ENCODE peak calls at places on chromosome 21, in six cellular contexts. F, U, N, T, S and O are unnamed samples.

GRCh38 chr21:18026359-18026758 is 207.2 kb upstream of the C21orf91 start:
- DNase-seq in N (no peak), F (no peak), S (no peak), U (no peak), T (no peak), O (no peak)

GRCh38 chr21:17915976-17916375 is 96.8 kb upstream of the C21orf91 start:
- DNase-seq in F (no peak), S (no peak), N (no peak), U (no peak), T (no peak), O (no peak)

GRCh38 chr21:17793675-17794123 is 25.5 kb downstream of the C21orf91 start:
- DNase-seq in F (peak), S (peak), T (peak), N (no peak), U (peak), O (no peak)

GRCh38 chr21:41453198-41453597 is 27.2 kb downstream of the MX1 start:
- DNase-seq in F (no peak), N (no peak), U (no peak), S (no peak), T (no peak), O (no peak)

GRCh38 chr21:17554619-17555472 is 42.0 kb downstream of the CXADR start:
- DNase-seq in F (peak), U (no peak), N (peak), T (no peak), S (peak), O (no peak)

GRCh38 chr21:42172596-42173483 is 46.1 kb upstream of the ABCG1 start:
- DNase-seq in S (no peak), U (no peak), T (no peak), N (no peak), F (no peak), O (no peak)

GRCh38 chr21:40074198-40074597 is 207.0 kb downstream of the PCP4 start:
- DNase-seq in N (no peak), S (no peak), F (no peak), T (no peak), U (no peak), O (no peak)

GRCh38 chr21:38831526-38832467 is 26.1 kb downstream of the ETS2 start:
- DNase-seq in U (peak), T (peak), F (peak), N (no peak), S (peak), O (no peak)

GRCh38 chr21:24840287-24840686 is 767.0 kb downstream of the MRPL39 start:
- DNase-seq in N (no peak), F (no peak), U (no peak), T (no peak), S (no peak), O (peak)

GRCh38 chr21:33308586-33309490 is 15.9 kb upstream of the IFNAR1 start:
- DNase-seq in T (no peak), S (peak), F (no peak), U (peak), N (no peak), O (no peak)
- TF ChIP-seq CTCF in T (no peak), S (no peak), F (no peak), U (no peak), N (no peak), O (no peak)

DNA sequence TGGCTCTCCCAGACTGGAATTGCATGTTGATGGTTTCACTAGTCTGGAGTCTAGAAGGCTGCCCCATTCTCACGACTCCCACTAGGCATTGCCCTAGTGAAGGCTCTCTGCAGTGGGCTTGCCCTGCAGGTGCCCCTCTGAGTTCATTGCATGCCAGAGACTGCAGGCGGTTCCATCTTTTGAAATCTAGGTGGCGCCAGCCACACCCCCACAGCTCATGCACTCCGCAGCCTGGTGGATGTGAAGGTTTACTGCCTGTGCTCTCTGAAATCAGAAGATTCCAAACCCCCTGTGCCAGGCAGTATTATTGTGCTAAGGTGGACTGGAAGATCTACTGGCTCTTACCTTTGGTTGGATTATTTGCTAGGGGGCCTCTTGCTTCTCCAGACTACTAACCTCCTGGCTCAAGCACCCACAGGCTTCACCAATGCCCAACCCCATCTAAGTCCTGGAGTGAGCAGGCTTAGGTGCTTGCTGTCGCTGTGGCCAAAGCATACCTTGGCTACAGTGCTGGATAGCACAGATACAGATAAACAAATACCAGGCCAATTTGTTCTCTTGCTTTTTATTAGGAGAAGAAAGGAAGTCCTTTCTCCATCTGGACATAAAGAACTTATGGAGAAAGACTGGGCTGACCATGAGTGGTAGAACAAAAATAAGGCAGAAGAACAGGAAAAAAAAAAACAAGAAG is 83.5 kb upstream of the SIM2 start:
- DNase-seq in N (peak), T (no peak), F (no peak), U (no peak), S (no peak), O (peak)
- TF ChIP-seq CTCF in N (peak), T (no peak), F (peak), U (no peak), S (no peak), O (peak)

GRCh38 chr21:29166333-29166732 is 35.9 kb downstream of the MAP3K7CL start:
- DNase-seq in T (no peak), F (no peak), S (no peak), N (no peak), U (no peak), O (no peak)

GRCh38 chr21:29172282-29172681 is 41.8 kb downstream of the MAP3K7CL start:
- DNase-seq in S (no peak), N (no peak), T (no peak), F (no peak), U (no peak), O (no peak)

GRCh38 chr21:29170935-29171334 is 40.5 kb downstream of the MAP3K7CL start:
- DNase-seq in U (no peak), S (no peak), F (no peak), N (no peak), T (no peak), O (no peak)

GRCh38 chr21:29166853-29167252 is 36.4 kb downstream of the MAP3K7CL start:
- DNase-seq in F (no peak), U (no peak), T (no peak), N (no peak), S (no peak), O (no peak)

DNA sequence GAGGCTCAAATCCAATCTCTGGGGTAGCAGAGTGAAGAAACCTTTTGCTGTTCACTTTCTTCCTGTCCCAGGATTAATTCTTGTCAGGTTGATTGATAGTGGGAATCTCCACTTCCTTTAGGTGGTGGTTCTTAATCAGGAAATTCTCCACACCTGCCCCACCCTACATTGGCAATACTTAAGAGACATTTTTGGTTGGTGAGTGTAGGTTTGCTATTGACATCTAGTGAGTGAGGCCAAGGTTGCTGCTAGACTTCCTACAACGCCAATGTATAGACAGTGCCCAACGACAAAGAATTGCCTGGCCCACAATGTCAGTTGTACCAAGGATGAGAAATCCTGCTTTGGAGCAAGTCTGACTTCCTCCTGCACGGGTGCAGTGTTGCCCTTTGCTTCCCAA is 38.4 kb downstream of the MAP3K7CL start:
- DNase-seq in F (no peak), N (no peak), T (no peak), U (peak), S (no peak), O (no peak)
- TF ChIP-seq CTCF in F (no peak), N (no peak), T (no peak), U (no peak), S (no peak), O (no peak)

GRCh38 chr21:44500111-44500510 is 39.9 kb downstream of the KRTAP10-1 start:
- DNase-seq in T (no peak), N (no peak), F (no peak), U (no peak), S (no peak), O (no peak)
- TF ChIP-seq CTCF in T (no peak), N (no peak), F (no peak), U (no peak), S (no peak), O (no peak)

GRCh38 chr21:26842976-26843911 is 2.0 kb downstream of the ADAMTS1 start:
- DNase-seq in F (peak), N (peak), S (peak), T (peak), U (peak), O (peak)
- TF ChIP-seq CTCF in F (peak), N (peak), S (peak), T (peak), U (peak), O (no peak)

GRCh38 chr21:34357889-34358288 is 5.9 kb upstream of the KCNE2 start:
- DNase-seq in T (no peak), N (no peak), F (no peak), U (no peak), S (no peak), O (no peak)

GRCh38 chr21:34362136-34362444 is 1.7 kb upstream of the KCNE2 start:
- DNase-seq in T (no peak), F (no peak), N (no peak), S (no peak), U (no peak), O (no peak)

GRCh38 chr21:34362670-34363069 is 1.1 kb upstream of the KCNE2 start:
- DNase-seq in S (no peak), F (no peak), N (no peak), U (no peak), T (no peak), O (no peak)

GRCh38 chr21:34358866-34359265 is 4.9 kb upstream of the KCNE2 start:
- DNase-seq in U (no peak), T (no peak), S (no peak), F (no peak), N (no peak), O (no peak)

DNA sequence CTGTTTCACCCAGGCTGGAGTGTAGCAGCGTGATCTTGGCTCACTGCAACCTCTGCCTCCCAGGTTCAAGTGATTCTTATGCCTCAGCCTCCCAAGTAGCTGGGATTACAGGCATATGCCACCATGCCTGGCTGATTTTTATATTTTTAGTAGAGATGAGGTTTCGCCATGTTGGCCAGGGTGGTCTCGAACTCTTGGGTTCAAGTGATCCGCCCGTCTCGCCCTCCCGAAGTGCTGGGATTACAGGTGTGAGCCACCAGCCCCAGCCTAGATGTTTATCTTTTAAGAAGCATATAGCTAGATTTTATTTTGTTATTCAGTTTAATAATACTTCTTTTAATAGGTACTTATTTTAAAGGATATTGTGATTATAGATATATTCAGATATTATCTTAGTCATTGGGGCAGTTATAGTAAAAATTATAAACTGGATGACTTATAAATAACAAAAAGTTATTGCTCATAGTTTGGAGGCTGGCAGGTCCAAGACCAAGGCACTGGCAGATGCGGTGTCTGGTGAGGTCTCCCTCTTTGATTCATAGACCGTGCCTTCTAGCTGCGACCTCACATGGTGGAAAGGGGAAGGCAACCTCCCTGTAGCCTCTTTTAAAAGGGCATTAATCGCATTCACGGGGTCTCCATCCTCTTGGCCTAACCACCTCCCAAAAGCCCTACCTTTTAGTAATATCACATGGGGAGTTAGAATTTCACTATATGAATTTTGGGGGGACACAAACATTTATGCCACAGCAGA is 3.1 kb upstream of the KCNE2 start:
- DNase-seq in F (no peak), N (no peak), T (no peak), U (no peak), S (no peak), O (no peak)
- TF ChIP-seq CTCF in F (no peak), N (no peak), T (no peak), U (no peak), S (no peak), O (no peak)

GRCh38 chr21:14768042-14768441 is 221.9 kb upstream of the SAMSN1 start:
- DNase-seq in T (no peak), S (no peak), N (no peak), F (no peak), U (no peak), O (no peak)

GRCh38 chr21:14771587-14771986 is 225.5 kb upstream of the SAMSN1 start:
- DNase-seq in S (no peak), U (no peak), N (no peak), T (no peak), F (no peak), O (no peak)

GRCh38 chr21:14773777-14774345 is 227.7 kb upstream of the SAMSN1 start:
- DNase-seq in S (no peak), N (peak), U (no peak), T (no peak), F (peak), O (peak)
- TF ChIP-seq CTCF in S (peak), N (peak), U (no peak), T (no peak), F (peak), O (peak)

DNA sequence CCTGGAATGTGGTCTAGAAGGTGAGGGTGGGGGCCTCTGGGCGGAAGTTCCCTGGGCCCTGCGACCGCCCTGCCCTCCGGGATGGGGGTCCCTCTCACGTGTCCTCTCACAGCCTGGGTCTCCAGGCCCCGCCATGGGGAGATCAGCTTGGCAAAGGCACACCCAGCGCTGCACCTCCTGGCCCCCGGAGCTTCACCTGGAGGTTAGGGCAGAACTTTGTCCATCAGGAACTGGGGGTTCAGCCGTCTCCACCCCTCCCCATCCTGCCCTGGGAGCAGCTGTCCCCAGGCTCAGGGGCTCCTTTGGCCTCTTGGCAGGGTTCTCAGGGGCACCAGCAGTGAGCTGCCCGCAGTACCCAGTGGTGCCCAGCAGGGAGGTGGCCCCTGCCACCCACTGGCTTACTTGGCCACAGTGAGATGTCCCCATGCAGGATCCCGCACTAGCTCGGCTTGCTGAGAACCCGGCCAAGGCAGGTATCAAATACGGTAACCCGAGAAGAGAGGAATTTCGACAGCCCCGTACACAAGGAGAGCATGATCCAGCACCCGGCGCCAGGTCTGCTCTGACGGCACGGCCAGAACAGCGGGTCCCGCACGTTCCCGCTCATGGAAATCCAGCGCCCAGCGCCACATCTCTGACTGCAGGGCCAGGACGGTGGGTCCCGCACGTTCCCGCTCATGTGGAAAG is 36.7 kb downstream of the RRP1 start:
- DNase-seq in S (no peak), T (no peak), F (no peak), N (peak), U (no peak), O (peak)
- TF ChIP-seq CTCF in S (no peak), T (no peak), F (peak), N (peak), U (no peak), O (no peak)

GRCh38 chr21:46092811-46093667 is 4.9 kb upstream of the COL6A2 start:
- DNase-seq in S (no peak), U (no peak), N (no peak), T (no peak), F (no peak), O (no peak)
- TF ChIP-seq CTCF in S (peak), U (no peak), N (no peak), T (peak), F (peak), O (no peak)